ENCODE peak calls at places on chromosomes 6 and 20, in four cellular contexts. One of them, this sample, is unnamed.

GRCh38 chr6:128605961-128606360 is 85.6 kb upstream of the PTPRK start:
- DNase-seq in dorsolateral prefrontal cortex: no peak
- DNase-seq in heart left ventricle: no peak
- DNase-seq in neural progenitor cell: no peak
- DNase-seq in this sample: no peak

GRCh38 chr6:32224696-32225095 is 829 bp upstream of the NOTCH4 start:
- DNase-seq in heart left ventricle: no peak
- DNase-seq in dorsolateral prefrontal cortex: no peak
- DNase-seq in neural progenitor cell: no peak
- DNase-seq in this sample: no peak

GRCh38 chr6:159110013-159110412 is 59.2 kb upstream of the FNDC1 start:
- DNase-seq in dorsolateral prefrontal cortex: no peak
- DNase-seq in neural progenitor cell: peak; percentile 63
- DNase-seq in heart left ventricle: no peak
- DNase-seq in this sample: peak; percentile 32

GRCh38 chr20:24485981-24486380 is 16.6 kb downstream of the SYNDIG1 start:
- DNase-seq in heart left ventricle: no peak
- DNase-seq in dorsolateral prefrontal cortex: no peak
- DNase-seq in neural progenitor cell: no peak
- DNase-seq in this sample: no peak

GRCh38 chr20:48822178-48822577 is 5.6 kb downstream of the PREX1 start:
- DNase-seq in heart left ventricle: no peak
- DNase-seq in neural progenitor cell: no peak
- DNase-seq in dorsolateral prefrontal cortex: no peak
- DNase-seq in this sample: no peak

GRCh38 chr20:45174434-45175364 is at the start of gene PI3:
- DNase-seq in dorsolateral prefrontal cortex: no peak
- DNase-seq in heart left ventricle: no peak
- DNase-seq in neural progenitor cell: no peak
- DNase-seq in this sample: no peak

GRCh38 chr6:107237992-107238660 is 122.8 kb upstream of the BEND3 start:
- DNase-seq in heart left ventricle: no peak
- DNase-seq in dorsolateral prefrontal cortex: no peak
- DNase-seq in neural progenitor cell: no peak
- DNase-seq in this sample: no peak

GRCh38 chr6:19417713-19418112 is 419.5 kb upstream of the ID4 start:
- DNase-seq in neural progenitor cell: no peak
- DNase-seq in heart left ventricle: no peak
- DNase-seq in dorsolateral prefrontal cortex: no peak
- DNase-seq in this sample: no peak

GRCh38 chr6:75934643-75935472 is 137.6 kb downstream of the IMPG1 start:
- DNase-seq in dorsolateral prefrontal cortex: peak; percentile 58
- DNase-seq in neural progenitor cell: peak; percentile 88
- DNase-seq in heart left ventricle: peak; percentile 34
- DNase-seq in this sample: peak; percentile 45

GRCh38 chr20:24475356-24475755 is 5.9 kb downstream of the SYNDIG1 start:
- DNase-seq in neural progenitor cell: no peak
- DNase-seq in dorsolateral prefrontal cortex: no peak
- DNase-seq in heart left ventricle: no peak
- DNase-seq in this sample: no peak

GRCh38 chr6:128069180-128069579 is 168.3 kb upstream of the THEMIS start:
- DNase-seq in neural progenitor cell: no peak
- DNase-seq in heart left ventricle: no peak
- DNase-seq in dorsolateral prefrontal cortex: no peak
- DNase-seq in this sample: no peak

GRCh38 chr6:2257358-2257757 is 12.0 kb upstream of the GMDS start:
- DNase-seq in dorsolateral prefrontal cortex: no peak
- DNase-seq in neural progenitor cell: no peak
- DNase-seq in heart left ventricle: peak; percentile 21
- DNase-seq in this sample: no peak

GRCh38 chr6:111482236-111482958 is 621 bp downstream of the REV3L start:
- DNase-seq in neural progenitor cell: peak; percentile 59
- DNase-seq in heart left ventricle: peak; percentile 57
- DNase-seq in dorsolateral prefrontal cortex: peak; percentile 72
- DNase-seq in this sample: peak; percentile 29

GRCh38 chr6:53326372-53327016 is 22.3 kb downstream of the ELOVL5 start:
- DNase-seq in dorsolateral prefrontal cortex: no peak
- DNase-seq in heart left ventricle: peak; percentile 37
- DNase-seq in neural progenitor cell: no peak
- DNase-seq in this sample: no peak

GRCh38 chr6:14727494-14728395 is 518.1 kb upstream of the JARID2 start:
- DNase-seq in heart left ventricle: no peak
- DNase-seq in neural progenitor cell: no peak
- DNase-seq in dorsolateral prefrontal cortex: no peak
- DNase-seq in this sample: no peak

GRCh38 chr6:126804255-126805064 is 314.0 kb upstream of the RSPO3 start:
- DNase-seq in heart left ventricle: peak; percentile 19
- DNase-seq in neural progenitor cell: peak; percentile 59
- DNase-seq in dorsolateral prefrontal cortex: no peak
- DNase-seq in this sample: peak; percentile 30

GRCh38 chr6:168737481-168737880 is 296.5 kb downstream of the SMOC2 start:
- DNase-seq in dorsolateral prefrontal cortex: no peak
- DNase-seq in neural progenitor cell: no peak
- DNase-seq in heart left ventricle: no peak
- DNase-seq in this sample: no peak

GRCh38 chr6:89350281-89351037 is 2.1 kb downstream of the UBE2J1 start:
- DNase-seq in heart left ventricle: no peak
- DNase-seq in dorsolateral prefrontal cortex: no peak
- DNase-seq in neural progenitor cell: no peak
- DNase-seq in this sample: no peak

GRCh38 chr6:134175532-134176282 is 123.3 kb upstream of the SLC2A12 start:
- DNase-seq in neural progenitor cell: peak; percentile 82
- DNase-seq in heart left ventricle: peak; percentile 83
- DNase-seq in dorsolateral prefrontal cortex: peak; percentile 68
- DNase-seq in this sample: peak; percentile 58

GRCh38 chr6:148776321-148776966 is 29.6 kb downstream of the UST start:
- DNase-seq in dorsolateral prefrontal cortex: no peak
- DNase-seq in heart left ventricle: no peak
- DNase-seq in neural progenitor cell: no peak
- DNase-seq in this sample: no peak

GRCh38 chr6:81561071-81561564 is 191.4 kb downstream of the TENT5A start:
- DNase-seq in neural progenitor cell: no peak
- DNase-seq in heart left ventricle: no peak
- DNase-seq in dorsolateral prefrontal cortex: no peak
- DNase-seq in this sample: no peak

GRCh38 chr6:148328876-148329567 is 13.6 kb upstream of the SASH1 start:
- DNase-seq in neural progenitor cell: no peak
- DNase-seq in heart left ventricle: no peak
- DNase-seq in dorsolateral prefrontal cortex: no peak
- DNase-seq in this sample: no peak

GRCh38 chr6:139028658-139029469 is at the start of gene ABRACL:
- DNase-seq in dorsolateral prefrontal cortex: peak; percentile 56
- DNase-seq in neural progenitor cell: peak; percentile 52
- DNase-seq in heart left ventricle: peak; percentile 72
- DNase-seq in this sample: peak; percentile 45

GRCh38 chr6:156379946-156380707 is 397.1 kb upstream of the ARID1B start:
- DNase-seq in neural progenitor cell: no peak
- DNase-seq in heart left ventricle: no peak
- DNase-seq in dorsolateral prefrontal cortex: no peak
- DNase-seq in this sample: no peak

GRCh38 chr6:62150048-62150663 is 135.9 kb downstream of the KHDRBS2 start:
- DNase-seq in dorsolateral prefrontal cortex: no peak
- DNase-seq in heart left ventricle: no peak
- DNase-seq in neural progenitor cell: peak; percentile 67
- DNase-seq in this sample: peak; percentile 12

GRCh38 chr6:65448806-65449397 is 258.1 kb downstream of the EYS start:
- DNase-seq in heart left ventricle: no peak
- DNase-seq in neural progenitor cell: no peak
- DNase-seq in dorsolateral prefrontal cortex: no peak
- DNase-seq in this sample: no peak

GRCh38 chr6:44002071-44002590 is 125.1 kb downstream of the MRPL14 start:
- DNase-seq in dorsolateral prefrontal cortex: no peak
- DNase-seq in neural progenitor cell: peak; percentile 97
- DNase-seq in heart left ventricle: no peak
- DNase-seq in this sample: no peak

GRCh38 chr6:117676577-117677218 is 1.4 kb downstream of the NUS1 start:
- DNase-seq in neural progenitor cell: peak; percentile 5
- DNase-seq in dorsolateral prefrontal cortex: no peak
- DNase-seq in heart left ventricle: no peak
- DNase-seq in this sample: no peak

GRCh38 chr6:103893082-103893481 is 966.6 kb downstream of the HACE1 start:
- DNase-seq in neural progenitor cell: no peak
- DNase-seq in heart left ventricle: no peak
- DNase-seq in dorsolateral prefrontal cortex: no peak
- DNase-seq in this sample: no peak

DNA sequence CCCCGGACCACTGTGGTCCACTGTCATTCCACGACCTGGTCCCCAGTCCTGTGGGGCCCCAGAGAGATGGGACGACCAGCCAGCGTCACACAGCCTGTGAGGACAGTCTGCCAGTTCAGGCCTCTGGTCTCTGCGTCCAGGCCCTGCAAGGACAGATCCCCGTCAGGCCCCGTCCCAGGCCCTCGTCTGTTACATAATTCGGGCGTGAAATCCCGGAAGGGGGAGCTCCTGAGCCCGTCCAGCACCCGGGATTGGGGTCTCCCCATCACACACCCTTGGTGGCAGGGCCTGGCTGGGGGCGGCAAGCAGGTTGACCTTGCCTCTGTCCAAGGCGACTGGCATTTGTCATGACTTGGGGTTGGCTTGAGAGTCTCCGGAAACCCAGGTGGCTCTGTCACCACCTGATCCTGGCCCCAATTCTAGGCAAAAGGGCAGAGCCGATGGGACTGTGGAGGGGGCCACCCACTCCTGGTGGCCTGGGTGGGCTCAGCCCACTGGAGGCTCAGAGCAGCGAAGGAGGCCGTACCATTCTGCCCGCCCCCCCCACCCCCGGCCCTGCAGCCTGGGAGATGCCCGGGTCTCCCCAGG is 73.8 kb upstream of the GATA5 start:
- DNase-seq in neural progenitor cell: peak; percentile 32
- DNase-seq in dorsolateral prefrontal cortex: no peak
- DNase-seq in heart left ventricle: peak; percentile 65
- DNase-seq in this sample: no peak
- TF ChIP-seq CTCF in neural progenitor cell: peak; percentile 29
- TF ChIP-seq CTCF in dorsolateral prefrontal cortex: no peak
- TF ChIP-seq CTCF in heart left ventricle: no peak
- TF ChIP-seq CTCF in this sample: no peak

GRCh38 chr6:146546440-146546839 is 2.8 kb downstream of the RAB32 start:
- DNase-seq in dorsolateral prefrontal cortex: no peak
- DNase-seq in neural progenitor cell: no peak
- DNase-seq in heart left ventricle: no peak
- DNase-seq in this sample: no peak
- TF ChIP-seq CTCF in dorsolateral prefrontal cortex: no peak
- TF ChIP-seq CTCF in neural progenitor cell: no peak
- TF ChIP-seq CTCF in heart left ventricle: no peak
- TF ChIP-seq CTCF in this sample: no peak

DNA sequence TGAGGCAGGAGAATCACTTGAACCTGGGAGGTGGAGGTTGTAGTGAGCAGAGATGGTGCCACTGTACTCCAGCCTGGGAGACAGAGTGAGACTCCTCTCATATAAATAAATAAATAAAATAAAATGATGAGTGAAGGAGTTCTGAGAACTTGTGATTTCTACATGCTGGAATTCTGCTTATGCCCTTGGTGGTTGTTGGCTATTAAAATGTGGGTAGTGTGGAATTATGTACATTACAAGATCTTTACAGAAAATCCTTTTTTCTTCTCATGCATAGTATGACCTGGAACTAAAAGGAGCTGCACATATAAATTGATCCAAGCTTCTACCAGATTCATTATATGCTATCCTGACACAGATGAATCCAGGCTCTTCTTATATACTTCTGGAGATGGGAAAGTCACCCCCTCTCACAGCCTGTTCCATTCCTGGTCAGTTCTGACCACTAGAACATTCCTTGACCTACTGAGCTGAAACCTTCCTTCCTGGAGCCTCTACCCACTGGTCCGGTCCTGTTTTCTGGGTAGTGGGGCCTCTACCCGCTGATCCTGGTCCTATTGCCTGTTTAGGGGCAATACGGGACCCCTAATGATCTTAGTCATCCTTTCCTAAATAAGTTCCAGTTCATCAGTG is 37.7 kb upstream of the TAF8 start:
- DNase-seq in heart left ventricle: no peak
- DNase-seq in neural progenitor cell: no peak
- DNase-seq in dorsolateral prefrontal cortex: no peak
- DNase-seq in this sample: no peak
- TF ChIP-seq CTCF in heart left ventricle: no peak
- TF ChIP-seq CTCF in neural progenitor cell: no peak
- TF ChIP-seq CTCF in dorsolateral prefrontal cortex: no peak
- TF ChIP-seq CTCF in this sample: no peak

GRCh38 chr20:23245553-23246128 is 105.0 kb upstream of the NXT1 start:
- DNase-seq in neural progenitor cell: peak; percentile 59
- DNase-seq in heart left ventricle: peak; percentile 67
- DNase-seq in dorsolateral prefrontal cortex: peak; percentile 54
- DNase-seq in this sample: peak; percentile 28
- TF ChIP-seq CTCF in neural progenitor cell: peak; percentile 57
- TF ChIP-seq CTCF in heart left ventricle: peak; percentile 43
- TF ChIP-seq CTCF in dorsolateral prefrontal cortex: peak; percentile 32
- TF ChIP-seq CTCF in this sample: peak; percentile 59

This sample was measured in neural crest cell.